ENCODE peak calls at places on chromosomes 13 and 19, in nine cellular contexts. W, G, A, L, H, K, C, I and Z are unnamed samples.

GRCh38 chr19:1239796-1240737 is 1.5 kb upstream of the ATP5F1D start:
- DNase-seq in W (peak), G (peak), A (peak), L (peak), H (peak), K (peak), C (peak), I (peak), Z (peak)

GRCh38 chr19:42156571-42156970 is 24.3 kb upstream of the POU2F2 start:
- DNase-seq in W (no peak), G (no peak), A (no peak), L (no peak), H (no peak), K (no peak), C (no peak), I (no peak), Z (no peak)

GRCh38 chr13:34886987-34887386 is 55.1 kb upstream of the NBEA start:
- DNase-seq in W (no peak), G (no peak), A (no peak), L (no peak), H (no peak), K (no peak), C (no peak), I (no peak), Z (no peak)

GRCh38 chr13:46679369-46680180 is 117.4 kb downstream of the ESD start:
- DNase-seq in W (no peak), G (no peak), A (no peak), L (no peak), H (no peak), K (no peak), C (peak), I (no peak), Z (peak)

GRCh38 chr19:18853755-18854427 is 22.1 kb downstream of the UPF1 start:
- DNase-seq in W (no peak), G (no peak), A (peak), L (no peak), H (no peak), K (peak), C (no peak), I (no peak), Z (no peak)

GRCh38 chr19:38647368-38647965 is at the start of gene ACTN4:
- DNase-seq in W (peak), G (peak), A (peak), L (peak), H (peak), K (peak), C (peak), I (peak), Z (peak)

GRCh38 chr19:29837448-29837961 is 25.7 kb downstream of the CCNE1 start:
- DNase-seq in W (no peak), G (no peak), A (no peak), L (no peak), H (no peak), K (no peak), C (peak), I (no peak), Z (no peak)

GRCh38 chr13:21149568-21149967 is 26.8 kb downstream of the SKA3 start:
- DNase-seq in W (no peak), G (no peak), A (no peak), L (no peak), H (no peak), K (no peak), C (no peak), I (peak), Z (peak)

GRCh38 chr13:35549481-35549880 is 73.0 kb upstream of the MAB21L1 start:
- DNase-seq in W (no peak), G (no peak), A (no peak), L (no peak), H (no peak), K (peak), C (no peak), I (no peak), Z (peak)

GRCh38 chr13:108950333-108951010 is 321.1 kb downstream of the MYO16 start:
- DNase-seq in W (no peak), G (no peak), A (no peak), L (no peak), H (no peak), K (no peak), C (no peak), I (no peak), Z (no peak)

GRCh38 chr19:37309834-37310575 is 60.9 kb upstream of the ZNF527 start:
- DNase-seq in W (no peak), G (no peak), A (no peak), L (no peak), H (no peak), K (peak), C (no peak), I (peak), Z (peak)

GRCh38 chr19:19171110-19171672 is 1.1 kb upstream of the MEF2B start:
- DNase-seq in W (no peak), G (no peak), A (no peak), L (no peak), H (no peak), K (no peak), C (no peak), I (no peak), Z (no peak)

GRCh38 chr13:80084086-80084676 is 256.7 kb downstream of the SPRY2 start:
- DNase-seq in W (peak), G (no peak), A (no peak), L (no peak), H (no peak), K (peak), C (no peak), I (no peak), Z (no peak)

GRCh38 chr13:40790232-40790631 is 821 bp downstream of the SLC25A15 start:
- DNase-seq in W (no peak), G (no peak), A (no peak), L (no peak), H (no peak), K (no peak), C (no peak), I (no peak), Z (peak)

GRCh38 chr19:50214699-50215543 is 11.5 kb downstream of the MYH14 start:
- DNase-seq in W (no peak), G (no peak), A (peak), L (no peak), H (no peak), K (peak), C (no peak), I (no peak), Z (no peak)

GRCh38 chr13:73832203-73832602 is 302.0 kb downstream of the KLF12 start:
- DNase-seq in W (no peak), G (no peak), A (no peak), L (no peak), H (no peak), K (no peak), C (no peak), I (no peak), Z (no peak)

GRCh38 chr19:46791944-46792343 is 3.5 kb upstream of the SLC1A5 start:
- DNase-seq in W (no peak), G (no peak), A (no peak), L (no peak), H (no peak), K (peak), C (no peak), I (no peak), Z (peak)

GRCh38 chr19:30666301-30666803 is 294.2 kb downstream of the ZNF536 start:
- DNase-seq in W (no peak), G (peak), A (no peak), L (peak), H (no peak), K (peak), C (peak), I (peak), Z (peak)

GRCh38 chr13:31051999-31052398 is 109.7 kb downstream of the HSPH1 start:
- DNase-seq in W (no peak), G (no peak), A (no peak), L (no peak), H (no peak), K (peak), C (no peak), I (no peak), Z (no peak)

GRCh38 chr13:25963681-25964080 is 88.1 kb downstream of the SHISA2 start:
- DNase-seq in W (no peak), G (no peak), A (no peak), L (no peak), H (no peak), K (no peak), C (no peak), I (no peak), Z (no peak)